ENCODE peak calls at places on chromosomes 5 and 9, in seven cellular contexts. Q is bronchial epithelial cell; I is fibroblast of pulmonary artery; Z is CD4-positive, alpha-beta T cell; N is GM12865; G is cardiac fibroblast; P is Panc1. R is an unnamed sample.

GRCh38 chr9:16484744-16485143 is 385.7 kb downstream of the BNC2 start:
- DNase-seq in Q (no peak), I (peak), Z (no peak), N (no peak), G (peak), P (no peak), R (no peak)

GRCh38 chr5:76870046-76870445 is 20.2 kb downstream of the S100Z start:
- DNase-seq in Q (peak), I (no peak), Z (no peak), N (no peak), G (no peak), P (no peak), R (no peak)

GRCh38 chr5:72633041-72633445 is 125.8 kb upstream of the ZNF366 start:
- DNase-seq in Q (no peak), I (peak), Z (no peak), N (no peak), G (peak), P (no peak), R (no peak)

GRCh38 chr9:129497064-129497836 is 123.7 kb downstream of the C9orf50 start:
- DNase-seq in Q (no peak), I (no peak), Z (no peak), N (no peak), G (no peak), P (no peak), R (no peak)

GRCh38 chr5:30620481-30621085 is 572.9 kb upstream of the CDH6 start:
- DNase-seq in Q (no peak), I (no peak), Z (no peak), N (no peak), G (no peak), P (no peak), R (no peak)

GRCh38 chr9:13755551-13755950 is 476.1 kb upstream of the MPDZ start:
- DNase-seq in Q (peak), I (no peak), Z (no peak), N (no peak), G (no peak), P (no peak), R (no peak)

GRCh38 chr5:149135536-149136201 is 5.6 kb upstream of the ABLIM3 start:
- DNase-seq in Q (peak), I (peak), Z (no peak), N (no peak), G (peak), P (no peak), R (no peak)

GRCh38 chr5:151719228-151719861 is 32.6 kb upstream of the SPARC start:
- DNase-seq in Q (no peak), I (peak), Z (no peak), N (peak), G (peak), P (no peak), R (no peak)

GRCh38 chr5:163503106-163504090 is 2.0 kb upstream of the MAT2B start:
- DNase-seq in Q (peak), I (peak), Z (peak), N (peak), G (peak), P (no peak), R (peak)

GRCh38 chr9:22809371-22809770 is 362.7 kb downstream of the DMRTA1 start:
- DNase-seq in Q (no peak), I (no peak), Z (no peak), N (no peak), G (no peak), P (no peak), R (no peak)

GRCh38 chr5:18314192-18314778 is 680.0 kb downstream of the TAF11L14 start:
- DNase-seq in Q (no peak), I (peak), Z (no peak), N (peak), G (peak), P (peak), R (peak)

GRCh38 chr5:85646036-85646435 is 971.7 kb upstream of the COX7C start:
- DNase-seq in Q (no peak), I (no peak), Z (no peak), N (no peak), G (no peak), P (no peak), R (no peak)

GRCh38 chr9:130936285-130937117 is 2.5 kb downstream of the FIBCD1 start:
- DNase-seq in Q (peak), I (peak), Z (no peak), N (no peak), G (peak), P (no peak), R (no peak)

GRCh38 chr5:3656803-3657202 is 61.2 kb downstream of the IRX1 start:
- DNase-seq in Q (no peak), I (no peak), Z (no peak), N (no peak), G (no peak), P (no peak), R (no peak)

GRCh38 chr5:80960531-80961375 is 590 bp downstream of the RASGRF2 start:
- DNase-seq in Q (no peak), I (peak), Z (peak), N (no peak), G (peak), P (no peak), R (peak)

GRCh38 chr9:93094294-93095204 is 1.5 kb upstream of the CARD19 start:
- DNase-seq in Q (no peak), I (no peak), Z (no peak), N (peak), G (no peak), P (no peak), R (peak)

GRCh38 chr5:54404568-54404967 is 50.9 kb upstream of the HSPB3 start:
- DNase-seq in Q (peak), I (no peak), Z (no peak), N (no peak), G (no peak), P (no peak), R (no peak)

GRCh38 chr5:67672633-67673032 is 476.0 kb upstream of the CD180 start:
- DNase-seq in Q (peak), I (no peak), Z (no peak), N (no peak), G (no peak), P (no peak), R (no peak)

GRCh38 chr5:159504857-159505304 is 174.6 kb upstream of the IL12B start:
- DNase-seq in Q (peak), I (peak), Z (no peak), N (no peak), G (peak), P (no peak), R (no peak)

GRCh38 chr5:174825587-174825986 is 101.2 kb downstream of the MSX2 start:
- DNase-seq in Q (no peak), I (no peak), Z (no peak), N (no peak), G (peak), P (no peak), R (no peak)

GRCh38 chr9:135075234-135076142 is 12.0 kb upstream of the OLFM1 start:
- DNase-seq in Q (no peak), I (no peak), Z (no peak), N (no peak), G (peak), P (no peak), R (no peak)

GRCh38 chr5:61139094-61139873 is 23.0 kb downstream of the SMIM15 start:
- DNase-seq in Q (no peak), I (peak), Z (no peak), N (no peak), G (peak), P (no peak), R (no peak)

GRCh38 chr5:181281077-181281983 is 20.4 kb upstream of the TRIM52 start:
- DNase-seq in Q (no peak), I (no peak), Z (no peak), N (no peak), G (no peak), P (no peak), R (no peak)

GRCh38 chr9:110777201-110777842 is 108.7 kb downstream of the MUSK start:
- DNase-seq in Q (peak), I (peak), Z (no peak), N (no peak), G (peak), P (no peak), R (no peak)

GRCh38 chr5:67842806-67843205 is 372.8 kb upstream of the PIK3R1 start:
- DNase-seq in Q (peak), I (peak), Z (no peak), N (no peak), G (peak), P (no peak), R (no peak)

GRCh38 chr9:653856-654387 is 187.6 kb upstream of the DMRT1 start:
- DNase-seq in Q (no peak), I (no peak), Z (no peak), N (no peak), G (no peak), P (no peak), R (no peak)

GRCh38 chr5:134647750-134648424 is 698 bp upstream of the SEC24A start:
- DNase-seq in Q (peak), I (peak), Z (peak), N (peak), G (peak), P (peak), R (peak)

GRCh38 chr9:91898451-91899433 is 51.3 kb downstream of the ROR2 start:
- DNase-seq in Q (peak), I (peak), Z (no peak), N (no peak), G (peak), P (no peak), R (no peak)

GRCh38 chr9:5041390-5042115 is 56.5 kb downstream of the JAK2 start:
- DNase-seq in Q (no peak), I (no peak), Z (no peak), N (no peak), G (no peak), P (no peak), R (no peak)

GRCh38 chr5:136738829-136739228 is 373.5 kb upstream of the TRPC7 start:
- DNase-seq in Q (no peak), I (no peak), Z (no peak), N (no peak), G (no peak), P (no peak), R (no peak)

GRCh38 chr5:101942321-101942882 is 353.7 kb downstream of the SLCO4C1 start:
- DNase-seq in Q (peak), I (peak), Z (no peak), N (peak), G (peak), P (peak), R (peak)

GRCh38 chr9:7173139-7173538 is 415.4 kb downstream of the KDM4C start:
- DNase-seq in Q (no peak), I (no peak), Z (no peak), N (no peak), G (no peak), P (no peak), R (no peak)

GRCh38 chr9:95058121-95058785 is 259.3 kb downstream of the FANCC start:
- DNase-seq in Q (no peak), I (no peak), Z (no peak), N (no peak), G (no peak), P (no peak), R (no peak)

GRCh38 chr5:147558826-147559225 is 49.0 kb upstream of the DPYSL3 start:
- DNase-seq in Q (peak), I (peak), Z (no peak), N (peak), G (peak), P (no peak), R (peak)

GRCh38 chr5:2029206-2029605 is 146.5 kb upstream of the IRX4 start:
- DNase-seq in Q (no peak), I (no peak), Z (no peak), N (no peak), G (no peak), P (no peak), R (no peak)

GRCh38 chr5:119743927-119744326 is 114.6 kb downstream of the FAM170A start:
- DNase-seq in Q (peak), I (peak), Z (no peak), N (peak), G (peak), P (peak), R (peak)
- TF ChIP-seq CTCF in Q (peak), I (peak), Z (peak), N (peak), G (peak), P (peak), R (peak)

DNA sequence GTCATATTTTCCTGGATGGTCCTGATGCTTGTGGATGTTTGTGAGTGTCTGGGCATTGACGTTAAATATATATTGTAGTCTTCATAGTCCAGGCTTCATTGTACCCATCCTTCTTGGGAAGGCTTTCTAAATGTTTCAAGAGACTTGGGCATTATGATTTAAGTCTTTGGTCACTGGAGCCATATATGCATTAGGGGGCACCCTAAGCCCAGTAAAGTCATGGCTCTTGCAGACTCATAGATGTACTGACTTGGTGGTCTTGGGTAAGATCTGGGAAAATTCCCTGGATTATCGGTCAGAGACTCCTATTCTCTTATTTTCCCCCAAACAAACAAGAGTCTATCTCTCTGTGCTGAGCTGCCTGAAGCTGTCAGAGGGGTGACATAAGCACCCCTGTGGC is 271.1 kb downstream of the TRIM36 start:
- DNase-seq in Q (no peak), I (no peak), Z (no peak), N (peak), G (no peak), P (no peak), R (no peak)
- TF ChIP-seq CTCF in Q (no peak), I (no peak), Z (no peak), N (peak), G (no peak), P (no peak), R (no peak)

GRCh38 chr5:43753069-43753468 is 150.1 kb downstream of the NNT start:
- DNase-seq in Q (no peak), I (no peak), Z (no peak), N (no peak), G (no peak), P (no peak), R (no peak)
- TF ChIP-seq CTCF in Q (no peak), I (no peak), Z (no peak), N (peak), G (peak), P (no peak), R (peak)

GRCh38 chr9:37311938-37312730 is 110.4 kb upstream of the GRHPR start:
- DNase-seq in Q (peak), I (peak), Z (no peak), N (no peak), G (peak), P (no peak), R (no peak)

GRCh38 chr9:37309136-37309535 is 113.4 kb upstream of the GRHPR start:
- DNase-seq in Q (no peak), I (peak), Z (no peak), N (peak), G (no peak), P (no peak), R (peak)
- TF ChIP-seq CTCF in Q (peak), I (peak), Z (peak), N (peak), G (peak), P (peak), R (peak)

DNA sequence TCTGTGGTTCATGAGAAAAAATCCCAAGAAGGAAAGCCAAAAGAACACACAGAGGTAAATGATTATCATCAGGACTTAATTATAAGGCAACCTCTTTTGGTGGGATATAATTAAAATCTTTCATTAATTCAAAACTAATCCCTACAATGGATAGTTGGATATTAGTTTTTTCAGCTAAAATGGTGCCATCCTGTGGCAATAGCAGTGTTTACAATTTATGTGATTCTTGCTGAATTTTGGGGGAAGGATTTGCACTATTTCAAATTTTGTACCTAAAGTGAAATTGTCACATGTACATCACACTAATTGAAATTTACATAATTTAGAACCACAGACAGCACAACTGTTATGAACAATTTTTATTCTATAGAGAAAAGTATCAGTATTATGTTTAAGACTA is 67.0 kb downstream of the CAST start:
- DNase-seq in Q (no peak), I (no peak), Z (no peak), N (no peak), G (peak), P (no peak), R (no peak)
- TF ChIP-seq CTCF in Q (no peak), I (peak), Z (peak), N (no peak), G (peak), P (peak), R (no peak)